ENCODE peak calls at places on chromosome 11, in four cellular contexts. One of them, this sample, is unnamed.

GRCh38 chr11:2420502-2421225 is 20.1 kb downstream of the TSSC4 start:
- DNase-seq in activated CD8-positive, alpha-beta T cell treated with anti-CD3 and anti-CD28 coated beads for 36 hours: peak
- DNase-seq in AG04450: peak
- DNase-seq in aorta: peak
- DNase-seq in this sample: peak

GRCh38 chr11:76668362-76669155 is 2.0 kb downstream of the LRRC32 start:
- DNase-seq in activated CD8-positive, alpha-beta T cell treated with anti-CD3 and anti-CD28 coated beads for 36 hours: no peak
- DNase-seq in AG04450: no peak
- DNase-seq in aorta: peak
- DNase-seq in this sample: no peak

GRCh38 chr11:122741613-122742012 is 86.1 kb downstream of the UBASH3B start:
- DNase-seq in activated CD8-positive, alpha-beta T cell treated with anti-CD3 and anti-CD28 coated beads for 36 hours: no peak
- DNase-seq in AG04450: no peak
- DNase-seq in aorta: no peak
- DNase-seq in this sample: no peak

GRCh38 chr11:117180661-117181585 is 2.4 kb downstream of the SIDT2 start:
- DNase-seq in activated CD8-positive, alpha-beta T cell treated with anti-CD3 and anti-CD28 coated beads for 36 hours: peak
- DNase-seq in AG04450: no peak
- DNase-seq in aorta: peak
- DNase-seq in this sample: peak

GRCh38 chr11:58905141-58905715 is 34.1 kb upstream of the GLYATL1 start:
- DNase-seq in activated CD8-positive, alpha-beta T cell treated with anti-CD3 and anti-CD28 coated beads for 36 hours: no peak
- DNase-seq in AG04450: no peak
- DNase-seq in aorta: no peak
- DNase-seq in this sample: no peak

GRCh38 chr11:102530558-102530957 is at the start of gene MMP7:
- DNase-seq in activated CD8-positive, alpha-beta T cell treated with anti-CD3 and anti-CD28 coated beads for 36 hours: no peak
- DNase-seq in AG04450: peak
- DNase-seq in aorta: no peak
- DNase-seq in this sample: no peak

GRCh38 chr11:134036484-134037092 is 32.3 kb upstream of the JAM3 start:
- DNase-seq in activated CD8-positive, alpha-beta T cell treated with anti-CD3 and anti-CD28 coated beads for 36 hours: peak
- DNase-seq in AG04450: no peak
- DNase-seq in aorta: no peak
- DNase-seq in this sample: no peak

GRCh38 chr11:61334434-61335354 is 1.7 kb downstream of the TKFC start:
- DNase-seq in activated CD8-positive, alpha-beta T cell treated with anti-CD3 and anti-CD28 coated beads for 36 hours: no peak
- DNase-seq in AG04450: no peak
- DNase-seq in aorta: peak
- DNase-seq in this sample: no peak

GRCh38 chr11:8605956-8606355 is 11.9 kb upstream of the STK33 start:
- DNase-seq in activated CD8-positive, alpha-beta T cell treated with anti-CD3 and anti-CD28 coated beads for 36 hours: no peak
- DNase-seq in AG04450: no peak
- DNase-seq in aorta: no peak
- DNase-seq in this sample: no peak

GRCh38 chr11:66542362-66542761 is 3.5 kb downstream of the ZDHHC24 start:
- DNase-seq in activated CD8-positive, alpha-beta T cell treated with anti-CD3 and anti-CD28 coated beads for 36 hours: no peak
- DNase-seq in AG04450: no peak
- DNase-seq in aorta: no peak
- DNase-seq in this sample: no peak

GRCh38 chr11:19378814-19379213 is 138.1 kb upstream of the E2F8 start:
- DNase-seq in activated CD8-positive, alpha-beta T cell treated with anti-CD3 and anti-CD28 coated beads for 36 hours: no peak
- DNase-seq in AG04450: no peak
- DNase-seq in aorta: no peak
- DNase-seq in this sample: no peak

GRCh38 chr11:87252869-87253268 is 215.1 kb downstream of the TMEM135 start:
- DNase-seq in activated CD8-positive, alpha-beta T cell treated with anti-CD3 and anti-CD28 coated beads for 36 hours: no peak
- DNase-seq in AG04450: no peak
- DNase-seq in aorta: no peak
- DNase-seq in this sample: no peak

GRCh38 chr11:693887-694562 is 997 bp downstream of the DEAF1 start:
- DNase-seq in activated CD8-positive, alpha-beta T cell treated with anti-CD3 and anti-CD28 coated beads for 36 hours: no peak
- DNase-seq in AG04450: no peak
- DNase-seq in aorta: peak
- DNase-seq in this sample: no peak

GRCh38 chr11:6547177-6547576 is 50.1 kb downstream of the DNHD1 start:
- DNase-seq in activated CD8-positive, alpha-beta T cell treated with anti-CD3 and anti-CD28 coated beads for 36 hours: no peak
- DNase-seq in AG04450: no peak
- DNase-seq in aorta: no peak
- DNase-seq in this sample: no peak

GRCh38 chr11:69094915-69095290 is 46.2 kb downstream of the TPCN2 start:
- DNase-seq in activated CD8-positive, alpha-beta T cell treated with anti-CD3 and anti-CD28 coated beads for 36 hours: no peak
- DNase-seq in AG04450: no peak
- DNase-seq in aorta: no peak
- DNase-seq in this sample: no peak

GRCh38 chr11:36213050-36213840 is 76.0 kb downstream of the COMMD9 start:
- DNase-seq in activated CD8-positive, alpha-beta T cell treated with anti-CD3 and anti-CD28 coated beads for 36 hours: no peak
- DNase-seq in AG04450: no peak
- DNase-seq in aorta: no peak
- DNase-seq in this sample: no peak

GRCh38 chr11:119585038-119585666 is 143.8 kb downstream of the NECTIN1 start:
- DNase-seq in activated CD8-positive, alpha-beta T cell treated with anti-CD3 and anti-CD28 coated beads for 36 hours: no peak
- DNase-seq in AG04450: no peak
- DNase-seq in aorta: no peak
- DNase-seq in this sample: no peak

GRCh38 chr11:118623291-118623655 is 15.9 kb downstream of the PHLDB1 start:
- DNase-seq in activated CD8-positive, alpha-beta T cell treated with anti-CD3 and anti-CD28 coated beads for 36 hours: no peak
- DNase-seq in AG04450: no peak
- DNase-seq in aorta: peak
- DNase-seq in this sample: no peak

GRCh38 chr11:6418199-6418957 is 516 bp downstream of the APBB1 start:
- DNase-seq in activated CD8-positive, alpha-beta T cell treated with anti-CD3 and anti-CD28 coated beads for 36 hours: peak
- DNase-seq in AG04450: no peak
- DNase-seq in aorta: no peak
- DNase-seq in this sample: no peak

GRCh38 chr11:6629892-6630631 is 10.8 kb upstream of the TPP1 start:
- DNase-seq in activated CD8-positive, alpha-beta T cell treated with anti-CD3 and anti-CD28 coated beads for 36 hours: no peak
- DNase-seq in AG04450: no peak
- DNase-seq in aorta: no peak
- DNase-seq in this sample: no peak

GRCh38 chr11:72831521-72832300 is 17.5 kb downstream of the ATG16L2 start:
- DNase-seq in activated CD8-positive, alpha-beta T cell treated with anti-CD3 and anti-CD28 coated beads for 36 hours: peak
- DNase-seq in AG04450: no peak
- DNase-seq in aorta: peak
- DNase-seq in this sample: peak

GRCh38 chr11:3102641-3102921 is 45.4 kb upstream of the CARS1 start:
- DNase-seq in activated CD8-positive, alpha-beta T cell treated with anti-CD3 and anti-CD28 coated beads for 36 hours: no peak
- DNase-seq in AG04450: no peak
- DNase-seq in aorta: no peak
- DNase-seq in this sample: no peak

GRCh38 chr11:133230446-133230845 is 301.9 kb downstream of the OPCML start:
- DNase-seq in activated CD8-positive, alpha-beta T cell treated with anti-CD3 and anti-CD28 coated beads for 36 hours: no peak
- DNase-seq in AG04450: no peak
- DNase-seq in aorta: no peak
- DNase-seq in this sample: no peak

GRCh38 chr11:119338318-119338890 is 2.3 kb downstream of the C1QTNF5 start:
- DNase-seq in activated CD8-positive, alpha-beta T cell treated with anti-CD3 and anti-CD28 coated beads for 36 hours: peak
- DNase-seq in AG04450: no peak
- DNase-seq in aorta: peak
- DNase-seq in this sample: peak